ENCODE peak calls at places on chromosomes 7 and 10, in seven cellular contexts. B is upper lobe of left lung, X is HepG2, J is sigmoid colon, D is esophagus muscularis mucosa, V is H1, L is stomach. F is an unnamed sample.

GRCh38 chr10:75740541-75740940 is 309.1 kb downstream of the LRMDA start:
- DNase-seq in V (no peak), B (no peak), X (no peak), L (no peak), J (no peak), D (no peak), F (no peak)

GRCh38 chr10:19921300-19922140 is 105.3 kb downstream of the PLXDC2 start:
- DNase-seq in D (no peak), V (no peak), J (no peak), L (no peak), X (no peak), B (no peak), F (no peak)

GRCh38 chr7:6618621-6619020 is 3.2 kb downstream of the ZNF853 start:
- DNase-seq in B (no peak), L (no peak), D (no peak), X (no peak), V (no peak), J (no peak), F (no peak)

GRCh38 chr7:51620690-51621089 is 304.1 kb upstream of the COBL start:
- DNase-seq in D (no peak), X (no peak), L (no peak), J (no peak), B (no peak), V (peak), F (no peak)

GRCh38 chr7:94698275-94698674 is 42.3 kb upstream of the SGCE start:
- DNase-seq in J (no peak), V (no peak), B (no peak), L (no peak), D (no peak), X (peak), F (no peak)

GRCh38 chr10:91076991-91077548 is 143.4 kb upstream of the PCGF5 start:
- DNase-seq in V (no peak), J (no peak), X (no peak), L (no peak), B (no peak), D (peak), F (no peak)

GRCh38 chr7:124566576-124566975 is 199.0 kb downstream of the GPR37 start:
- DNase-seq in B (no peak), L (no peak), X (no peak), D (no peak), V (no peak), J (no peak), F (no peak)

GRCh38 chr7:155346285-155346684 is 48.6 kb downstream of the INSIG1 start:
- DNase-seq in X (no peak), L (no peak), D (no peak), V (no peak), B (no peak), J (no peak), F (no peak)

GRCh38 chr7:1419688-1420087 is 39.6 kb downstream of the MICALL2 start:
- DNase-seq in X (no peak), D (no peak), L (no peak), V (no peak), J (no peak), B (peak), F (no peak)

GRCh38 chr10:98382691-98383101 is 32.3 kb downstream of the PYROXD2 start:
- DNase-seq in V (no peak), L (no peak), X (no peak), B (no peak), J (no peak), D (no peak), F (no peak)

GRCh38 chr7:51307811-51308737 is 8.5 kb downstream of the COBL start:
- DNase-seq in X (no peak), B (no peak), V (peak), L (no peak), D (no peak), J (no peak), F (no peak)

GRCh38 chr7:80088705-80089104 is 45.9 kb upstream of the GNAI1 start:
- DNase-seq in J (no peak), V (no peak), L (no peak), B (no peak), X (no peak), D (no peak), F (no peak)

GRCh38 chr7:157253850-157254249 is 83.0 kb upstream of the DNAJB6 start:
- DNase-seq in B (peak), X (no peak), D (no peak), L (peak), V (no peak), J (no peak), F (peak)

GRCh38 chr10:43249962-43250624 is 16.8 kb downstream of the RASGEF1A start:
- DNase-seq in L (peak), J (peak), V (peak), X (no peak), B (no peak), D (no peak), F (no peak)

GRCh38 chr10:95337761-95338160 is 47.0 kb upstream of the PDLIM1 start:
- DNase-seq in L (no peak), B (no peak), V (no peak), J (no peak), X (no peak), D (no peak), F (no peak)

GRCh38 chr10:119246862-119247549 is 39.6 kb downstream of the GRK5 start:
- DNase-seq in V (no peak), B (no peak), X (no peak), D (no peak), L (no peak), J (no peak), F (no peak)

GRCh38 chr10:7233259-7233991 is 177.4 kb downstream of the SFMBT2 start:
- DNase-seq in D (no peak), V (no peak), B (no peak), J (no peak), X (peak), L (no peak), F (no peak)

GRCh38 chr10:118721005-118721876 is 33.5 kb downstream of the CACUL1 start:
- DNase-seq in L (peak), D (no peak), B (no peak), X (peak), J (no peak), V (peak), F (peak)

GRCh38 chr7:17663056-17663675 is 277.1 kb downstream of the SNX13 start:
- DNase-seq in V (no peak), B (no peak), X (no peak), J (no peak), L (no peak), D (no peak), F (no peak)

GRCh38 chr10:79608505-79609375 is 2.0 kb upstream of the SFTPA1 start:
- DNase-seq in D (peak), J (peak), B (peak), L (no peak), V (peak), X (peak), F (peak)

GRCh38 chr7:55571534-55572377 is 546 bp downstream of the VOPP1 start:
- DNase-seq in B (peak), X (peak), D (no peak), V (peak), J (peak), L (peak), F (peak)

GRCh38 chr10:114115661-114116060 is 58.3 kb downstream of the CCDC186 start:
- DNase-seq in J (no peak), D (no peak), X (no peak), B (no peak), L (no peak), V (no peak), F (no peak)

GRCh38 chr10:79275431-79275851 is 71.8 kb upstream of the PPIF start:
- DNase-seq in X (no peak), L (peak), B (no peak), J (peak), V (no peak), D (no peak), F (no peak)

GRCh38 chr10:5485290-5485689 is 14.1 kb downstream of the CALML5 start:
- DNase-seq in D (no peak), J (no peak), B (no peak), V (no peak), L (no peak), X (no peak), F (no peak)

GRCh38 chr10:3574451-3574850 is 210.6 kb downstream of the KLF6 start:
- DNase-seq in L (no peak), J (no peak), V (no peak), D (peak), X (no peak), B (no peak), F (no peak)

GRCh38 chr7:136677456-136678365 is 190.7 kb upstream of the CHRM2 start:
- DNase-seq in X (no peak), D (no peak), B (no peak), L (no peak), J (no peak), V (no peak), F (no peak)

GRCh38 chr10:29104661-29105369 is 184.1 kb upstream of the LYZL1 start:
- DNase-seq in L (no peak), X (peak), V (no peak), J (no peak), B (no peak), D (no peak), F (peak)
- TF ChIP-seq EP300 in L (no peak), X (no peak), V (no peak), J (no peak), B (no peak), D (no peak), F (no peak)

GRCh38 chr10:69088471-69088769 is 517 bp downstream of the SRGN start:
- DNase-seq in D (no peak), B (no peak), X (no peak), L (no peak), V (no peak), J (no peak), F (no peak)

GRCh38 chr10:69089638-69090599 is 2.0 kb downstream of the SRGN start:
- DNase-seq in D (no peak), B (no peak), V (no peak), X (no peak), L (peak), J (no peak), F (peak)

GRCh38 chr10:69086131-69086530 is 1.8 kb upstream of the SRGN start:
- DNase-seq in L (no peak), D (no peak), J (no peak), V (no peak), B (no peak), X (no peak), F (no peak)

GRCh38 chr10:69088801-69089501 is 1.0 kb downstream of the SRGN start:
- DNase-seq in V (no peak), D (no peak), B (no peak), L (no peak), X (no peak), J (no peak), F (no peak)

DNA sequence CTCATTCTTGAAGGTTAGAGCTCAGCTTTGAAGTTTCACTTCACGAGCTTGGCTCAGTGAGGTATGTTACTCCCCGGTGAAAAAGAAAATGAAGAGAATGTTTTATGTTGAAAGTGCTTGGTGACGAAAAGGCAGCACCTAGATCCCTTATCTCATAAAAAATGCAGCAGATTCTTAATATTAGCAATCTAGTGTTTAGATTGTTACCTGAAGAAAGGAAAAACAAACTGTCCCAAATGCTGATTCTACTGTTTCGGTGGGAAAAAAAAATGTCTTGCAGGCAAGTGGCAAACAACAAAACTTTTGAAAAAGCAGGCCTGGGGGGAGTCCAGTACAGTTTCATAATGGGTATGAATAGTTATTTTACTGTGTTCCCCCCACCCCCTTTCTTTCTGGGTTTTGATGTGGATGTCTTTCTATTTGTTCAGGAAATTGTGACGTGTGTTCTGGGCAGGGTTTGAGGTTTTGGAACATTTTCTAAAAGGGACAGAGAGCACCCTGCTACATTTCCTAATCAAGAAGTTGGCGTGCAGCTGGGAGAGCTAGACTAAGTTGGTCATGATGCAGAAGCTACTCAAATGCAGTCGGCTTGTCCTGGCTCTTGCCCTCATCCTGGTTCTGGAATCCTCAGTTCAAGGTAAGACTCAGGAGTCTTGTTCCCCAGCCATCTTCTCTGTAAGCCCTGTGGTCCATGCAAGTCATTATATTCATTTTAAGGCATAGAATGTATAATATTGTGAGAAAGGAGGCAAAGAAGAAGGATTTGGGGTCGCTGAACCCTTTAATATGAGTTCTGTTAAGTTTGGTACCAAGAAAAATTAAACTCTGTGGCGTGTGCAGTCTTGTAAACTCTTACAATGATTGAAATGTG is at the start of gene SRGN:
- DNase-seq in V (no peak), D (peak), X (no peak), B (no peak), J (peak), L (peak), F (peak)
- TF ChIP-seq POLR2A in V (no peak), D (peak), X (no peak), B (no peak), J (peak), L (peak), F (peak)

DNA sequence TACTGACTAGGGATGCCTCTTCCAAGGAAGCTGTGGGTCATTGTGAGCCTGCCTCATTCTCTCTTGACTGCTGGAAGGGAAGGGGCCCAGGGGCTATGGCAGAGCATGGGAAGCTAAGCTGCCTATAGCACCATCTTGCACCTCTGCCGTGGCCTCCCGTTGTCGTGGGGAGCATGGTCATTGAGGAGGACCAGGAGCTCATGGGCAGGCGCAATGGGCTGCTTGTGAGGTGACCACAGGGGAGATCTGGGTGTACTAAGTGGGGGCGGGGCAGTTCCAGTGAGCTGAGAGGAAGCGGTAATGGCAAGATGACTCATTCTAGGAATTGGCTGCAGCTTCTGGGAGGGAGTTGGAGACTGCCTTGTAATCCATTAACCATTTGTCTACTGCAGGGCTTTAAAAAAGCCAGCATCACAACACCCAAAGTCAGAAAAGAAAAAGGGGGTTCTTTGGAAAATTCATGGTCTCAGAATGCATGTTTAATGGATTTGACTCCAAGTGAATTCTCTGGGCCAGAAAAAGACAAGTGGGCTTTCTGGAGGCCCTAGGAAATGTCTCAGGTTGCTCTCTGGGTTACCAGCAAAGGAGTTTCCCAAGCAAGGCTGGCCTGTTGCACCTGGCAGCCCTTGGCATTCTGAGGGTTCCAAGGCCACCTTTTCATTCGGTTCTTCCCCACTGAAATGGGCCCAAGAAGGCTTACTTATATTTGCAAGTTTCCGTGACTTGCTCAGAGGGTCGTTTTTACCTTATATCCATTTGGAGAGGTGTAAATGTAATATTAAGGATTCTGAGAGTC is 3.6 kb downstream of the DUSP5 start:
- DNase-seq in B (no peak), D (no peak), L (peak), X (peak), V (peak), J (peak), F (peak)
- TF ChIP-seq EP300 in B (no peak), D (no peak), L (no peak), X (no peak), V (no peak), J (peak), F (no peak)

GRCh38 chr10:72330059-72330426 is 24.7 kb downstream of the DNAJB12 start:
- DNase-seq in X (no peak), D (no peak), B (no peak), L (no peak), J (no peak), V (no peak), F (no peak)

GRCh38 chr10:72331575-72332422 is 22.9 kb downstream of the DNAJB12 start:
- DNase-seq in J (peak), L (peak), B (peak), V (peak), D (peak), X (peak), F (peak)

GRCh38 chr10:72329290-72330058 is 25.2 kb downstream of the DNAJB12 start:
- DNase-seq in D (no peak), J (no peak), X (no peak), B (no peak), V (no peak), L (peak), F (no peak)

GRCh38 chr10:72328829-72329204 is 25.9 kb downstream of the DNAJB12 start:
- DNase-seq in B (no peak), L (no peak), D (no peak), J (no peak), X (no peak), V (no peak), F (no peak)

DNA sequence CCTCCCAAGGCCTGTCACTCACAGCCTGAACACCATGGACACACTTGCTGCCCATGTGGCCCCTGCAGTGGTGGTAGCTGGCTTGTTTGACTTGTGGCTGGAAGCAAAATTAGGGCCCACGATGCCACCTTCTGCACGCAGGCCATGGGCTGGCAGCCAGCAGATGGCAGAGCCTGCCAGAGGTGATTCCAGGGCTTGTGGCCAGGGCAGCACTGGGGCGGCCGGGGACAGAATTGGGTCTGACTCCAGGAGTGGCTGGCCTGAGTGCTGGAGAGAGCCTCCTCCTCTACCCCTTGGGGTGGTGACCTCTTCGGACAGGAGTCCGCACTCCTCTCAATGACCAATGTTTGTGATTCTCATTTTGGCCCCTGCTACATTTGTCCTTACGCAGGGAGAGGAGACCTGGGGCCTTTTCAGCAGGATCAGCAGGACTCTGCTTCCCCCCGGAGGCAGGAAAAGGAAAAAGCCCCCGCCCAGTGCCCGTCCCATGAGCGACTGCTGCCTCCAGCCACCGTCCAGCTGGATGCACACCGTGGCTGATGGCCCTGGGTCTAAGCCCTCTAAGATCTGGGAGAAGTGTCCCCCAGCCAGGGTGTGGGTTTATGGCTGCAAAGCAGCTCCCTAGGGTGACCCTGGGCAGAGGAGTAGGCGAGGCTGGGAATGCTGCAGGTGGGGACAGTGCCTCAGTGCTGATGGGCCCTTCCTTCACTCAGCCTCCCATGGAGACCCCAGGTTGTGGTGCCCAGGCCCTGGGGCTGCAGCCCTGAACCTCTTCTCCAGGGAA is 26.5 kb downstream of the DNAJB12 start:
- DNase-seq in X (peak), D (peak), L (peak), V (peak), J (peak), B (peak), F (peak)
- TF ChIP-seq POLR2A in X (peak), D (no peak), L (no peak), V (no peak), J (no peak), B (no peak), F (no peak)

DNA sequence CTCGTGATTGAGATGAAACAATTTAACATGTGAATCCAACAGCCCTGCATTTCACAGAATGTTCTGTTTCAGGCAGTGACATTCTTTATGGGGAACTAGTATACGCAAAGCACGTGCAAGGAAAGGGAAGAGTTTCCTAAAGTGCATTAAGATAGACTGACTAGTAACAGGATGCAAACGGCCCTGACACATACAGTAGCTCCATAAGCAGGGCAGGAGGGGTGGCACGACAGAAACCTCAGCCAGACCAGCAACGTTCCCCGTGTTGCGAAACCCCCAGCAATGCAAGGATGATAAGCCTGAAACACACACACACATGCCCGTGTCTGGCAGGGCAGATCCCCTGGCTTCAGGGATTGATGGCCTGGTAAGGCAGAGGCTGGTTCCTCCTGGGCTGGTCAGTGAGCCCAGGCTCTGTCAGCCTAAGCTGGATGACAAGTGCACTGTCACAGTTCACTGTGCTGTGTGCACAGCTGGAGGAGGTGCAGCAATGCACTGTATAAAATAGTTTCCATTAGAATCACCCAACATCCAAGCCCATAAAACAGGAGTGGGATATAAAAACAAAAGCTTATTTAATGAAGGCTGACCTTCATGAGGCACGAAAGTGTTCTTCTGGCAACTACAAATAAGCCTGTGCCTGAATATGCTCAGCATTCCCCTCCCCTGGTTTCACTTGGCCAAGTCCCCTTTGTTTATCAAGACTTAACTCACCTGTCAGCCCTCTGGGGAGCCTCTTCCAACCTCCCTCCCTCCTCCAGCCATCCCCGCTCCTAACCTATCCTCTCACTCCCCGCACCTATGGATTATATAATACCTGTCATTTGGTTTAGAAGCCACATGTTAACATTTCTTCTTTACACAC is 88.8 kb downstream of the GSAP start:
- DNase-seq in J (peak), D (peak), B (no peak), L (peak), X (peak), V (no peak), F (peak)
- TF ChIP-seq EP300 in J (peak), D (peak), B (no peak), L (no peak), X (no peak), V (no peak), F (no peak)

GRCh38 chr7:44576228-44576627 is 2.5 kb upstream of the DDX56 start:
- DNase-seq in L (no peak), D (no peak), J (no peak), B (no peak), V (no peak), X (no peak), F (no peak)
- TF ChIP-seq POLR2A in L (no peak), D (no peak), J (no peak), B (no peak), V (no peak), X (no peak), F (no peak)

F was measured in transverse colon.